ENCODE peak calls at places on chromosomes 13 and 19, in four cellular contexts. One of them, this sample, is unnamed.
A peak's percentile ranks its signal among the peaks of the same experiment; 100 is the strongest.

GRCh38 chr13:98206946-98207345 is 29.9 kb upstream of the RNF113B start:
- DNase-seq in sigmoid colon: no peak
- DNase-seq in transverse colon: no peak
- DNase-seq in esophagus muscularis mucosa: no peak
- DNase-seq in this sample: no peak

GRCh38 chr13:29435125-29435911 is 160.2 kb downstream of the SLC7A1 start:
- DNase-seq in sigmoid colon: peak; percentile 88
- DNase-seq in esophagus muscularis mucosa: no peak
- DNase-seq in transverse colon: no peak
- DNase-seq in this sample: no peak

GRCh38 chr19:4521170-4521887 is 3.0 kb upstream of the PLIN4 start:
- DNase-seq in transverse colon: no peak
- DNase-seq in esophagus muscularis mucosa: no peak
- DNase-seq in sigmoid colon: no peak
- DNase-seq in this sample: no peak

GRCh38 chr13:101626925-101627555 is 174.6 kb downstream of the ITGBL1 start:
- DNase-seq in esophagus muscularis mucosa: no peak
- DNase-seq in sigmoid colon: no peak
- DNase-seq in transverse colon: no peak
- DNase-seq in this sample: no peak

GRCh38 chr13:42279080-42279479 is 7.1 kb downstream of the AKAP11 start:
- DNase-seq in esophagus muscularis mucosa: no peak
- DNase-seq in sigmoid colon: no peak
- DNase-seq in transverse colon: no peak
- DNase-seq in this sample: no peak

GRCh38 chr19:3515891-3516422 is 9.8 kb downstream of the FZR1 start:
- DNase-seq in transverse colon: no peak
- DNase-seq in sigmoid colon: no peak
- DNase-seq in esophagus muscularis mucosa: no peak
- DNase-seq in this sample: no peak

GRCh38 chr19:12996542-12997094 is 1.3 kb downstream of the NFIX start:
- DNase-seq in esophagus muscularis mucosa: no peak
- DNase-seq in sigmoid colon: no peak
- DNase-seq in transverse colon: no peak
- DNase-seq in this sample: no peak

GRCh38 chr19:18223860-18224524 is 2.2 kb downstream of the PDE4C start:
- DNase-seq in transverse colon: peak; percentile 49
- DNase-seq in esophagus muscularis mucosa: no peak
- DNase-seq in sigmoid colon: peak; percentile 69
- DNase-seq in this sample: no peak

GRCh38 chr13:80338781-80339577 is 1.9 kb downstream of the SPRY2 start:
- DNase-seq in sigmoid colon: peak; percentile 85
- DNase-seq in transverse colon: peak; percentile 60
- DNase-seq in esophagus muscularis mucosa: peak; percentile 93
- DNase-seq in this sample: no peak

GRCh38 chr19:38319421-38320258 is at the start of gene KCNK6:
- DNase-seq in sigmoid colon: no peak
- DNase-seq in esophagus muscularis mucosa: no peak
- DNase-seq in transverse colon: peak; percentile 82
- DNase-seq in this sample: no peak

GRCh38 chr19:52277471-52277870 is 8.1 kb downstream of the ZNF766 start:
- DNase-seq in sigmoid colon: no peak
- DNase-seq in esophagus muscularis mucosa: no peak
- DNase-seq in transverse colon: no peak
- DNase-seq in this sample: no peak

GRCh38 chr19:32202244-32202643 is 143.2 kb upstream of the ZNF507 start:
- DNase-seq in sigmoid colon: no peak
- DNase-seq in transverse colon: no peak
- DNase-seq in esophagus muscularis mucosa: peak; percentile 60
- DNase-seq in this sample: no peak

GRCh38 chr19:29941828-29942403 is at the start of gene URI1:
- DNase-seq in esophagus muscularis mucosa: peak; percentile 95
- DNase-seq in sigmoid colon: peak; percentile 94
- DNase-seq in transverse colon: peak; percentile 95
- DNase-seq in this sample: no peak

GRCh38 chr13:113573065-113573464 is 11.5 kb upstream of the TFDP1 start:
- DNase-seq in esophagus muscularis mucosa: no peak
- DNase-seq in transverse colon: no peak
- DNase-seq in sigmoid colon: no peak
- DNase-seq in this sample: peak; percentile 34
- TF ChIP-seq POLR2A in esophagus muscularis mucosa: no peak
- TF ChIP-seq POLR2A in transverse colon: no peak
- TF ChIP-seq POLR2A in sigmoid colon: no peak
- TF ChIP-seq POLR2A in this sample: no peak

GRCh38 chr19:14149011-14149410 is 12.6 kb upstream of the ASF1B start:
- DNase-seq in sigmoid colon: no peak
- DNase-seq in esophagus muscularis mucosa: no peak
- DNase-seq in transverse colon: no peak
- DNase-seq in this sample: no peak

GRCh38 chr19:14142262-14143190 is 6.1 kb upstream of the ASF1B start:
- DNase-seq in transverse colon: no peak
- DNase-seq in esophagus muscularis mucosa: no peak
- DNase-seq in sigmoid colon: no peak
- DNase-seq in this sample: no peak

GRCh38 chr19:14147797-14148605 is 11.6 kb upstream of the ASF1B start:
- DNase-seq in transverse colon: peak; percentile 71
- DNase-seq in esophagus muscularis mucosa: no peak
- DNase-seq in sigmoid colon: peak; percentile 91
- DNase-seq in this sample: no peak

GRCh38 chr19:14146789-14147216 is 10.4 kb upstream of the ASF1B start:
- DNase-seq in transverse colon: no peak
- DNase-seq in sigmoid colon: no peak
- DNase-seq in esophagus muscularis mucosa: no peak
- DNase-seq in this sample: no peak

DNA sequence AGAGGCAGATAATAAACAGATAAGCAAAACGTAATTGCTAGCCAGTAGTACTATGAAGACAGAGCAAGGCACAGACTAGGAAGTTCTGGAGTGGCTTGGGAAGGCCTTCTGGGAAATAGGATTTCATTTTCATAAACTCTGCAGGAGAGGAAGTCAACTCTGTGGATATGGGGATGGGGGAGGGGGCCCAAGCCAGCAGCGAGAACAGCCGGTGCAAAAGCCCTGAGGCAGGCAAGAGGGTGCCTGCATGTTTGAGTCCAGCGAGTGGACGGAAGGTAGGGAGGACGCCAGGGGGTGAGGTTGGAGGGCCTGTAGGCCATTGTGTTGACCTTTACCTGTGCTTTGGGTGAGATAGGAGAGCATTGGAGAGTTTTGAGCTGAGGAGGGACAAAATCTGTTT is 9.0 kb upstream of the ASF1B start:
- DNase-seq in sigmoid colon: no peak
- DNase-seq in esophagus muscularis mucosa: no peak
- DNase-seq in transverse colon: no peak
- DNase-seq in this sample: no peak
- TF ChIP-seq POLR2AphosphoS5 in sigmoid colon: no peak
- TF ChIP-seq POLR2AphosphoS5 in esophagus muscularis mucosa: no peak
- TF ChIP-seq POLR2AphosphoS5 in transverse colon: no peak
- TF ChIP-seq POLR2AphosphoS5 in this sample: no peak

GRCh38 chr19:40610396-40611064 is 9.4 kb downstream of the LTBP4 start:
- DNase-seq in transverse colon: peak; percentile 73
- DNase-seq in sigmoid colon: peak; percentile 83
- DNase-seq in esophagus muscularis mucosa: no peak
- DNase-seq in this sample: no peak

GRCh38 chr19:40609561-40610395 is 8.6 kb downstream of the LTBP4 start:
- DNase-seq in sigmoid colon: peak; percentile 96
- DNase-seq in transverse colon: peak; percentile 97
- DNase-seq in esophagus muscularis mucosa: peak; percentile 98
- DNase-seq in this sample: no peak

GRCh38 chr19:40612831-40613668 is 11.9 kb downstream of the LTBP4 start:
- DNase-seq in sigmoid colon: no peak
- DNase-seq in transverse colon: peak; percentile 70
- DNase-seq in esophagus muscularis mucosa: no peak
- DNase-seq in this sample: no peak

GRCh38 chr19:40611900-40612698 is 10.9 kb downstream of the LTBP4 start:
- DNase-seq in transverse colon: no peak
- DNase-seq in esophagus muscularis mucosa: no peak
- DNase-seq in sigmoid colon: no peak
- DNase-seq in this sample: no peak

GRCh38 chr19:40611096-40611495 is 9.9 kb downstream of the LTBP4 start:
- DNase-seq in transverse colon: peak; percentile 64
- DNase-seq in esophagus muscularis mucosa: no peak
- DNase-seq in sigmoid colon: no peak
- DNase-seq in this sample: no peak
- H3K4me1 ChIP-seq in transverse colon: peaks cover 84% of the 10 kb centered on the region
- H3K4me1 ChIP-seq in esophagus muscularis mucosa: peaks cover 52% of the 10 kb centered on the region
- H3K4me1 ChIP-seq in sigmoid colon: no peaks in the 10 kb centered on the region
- H3K4me1 ChIP-seq in this sample: peaks cover 82% of the 10 kb centered on the region

GRCh38 chr19:2050991-2051770 is at the start of gene MKNK2:
- DNase-seq in transverse colon: peak; percentile 94
- DNase-seq in esophagus muscularis mucosa: peak; percentile 96
- DNase-seq in sigmoid colon: peak; percentile 96
- DNase-seq in this sample: no peak
- TF ChIP-seq POLR2A in transverse colon: peak; percentile 88
- TF ChIP-seq POLR2A in esophagus muscularis mucosa: peak; percentile 70
- TF ChIP-seq POLR2A in sigmoid colon: peak; percentile 41
- TF ChIP-seq POLR2A in this sample: peak; percentile 86

DNA sequence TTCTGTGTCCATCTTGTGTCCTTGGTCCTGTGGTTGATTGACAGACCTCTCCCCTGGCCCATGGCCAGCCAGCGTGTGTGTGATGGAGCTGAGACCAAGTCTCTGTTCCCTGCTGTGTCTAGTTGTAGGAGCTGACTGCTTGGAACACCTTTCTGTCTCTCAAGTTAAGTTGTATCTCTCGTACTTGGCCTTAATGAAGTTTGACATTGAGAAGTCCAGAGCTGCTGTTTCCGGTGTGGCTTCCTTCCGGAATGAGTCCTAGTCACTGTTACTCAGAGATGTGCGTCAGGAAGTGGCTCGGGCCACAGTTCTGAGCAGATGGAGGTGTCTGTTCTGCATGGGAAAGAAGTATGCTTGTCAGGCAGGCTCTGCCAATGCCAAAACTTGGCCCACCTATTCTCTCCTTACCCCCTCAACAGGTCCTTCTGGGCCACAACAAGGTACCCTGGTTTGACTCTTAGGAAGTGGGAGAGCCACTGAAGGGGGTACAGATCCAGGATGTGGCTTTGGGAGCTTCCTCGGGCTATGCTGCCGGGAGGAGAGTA is 54.3 kb downstream of the GATAD2A start:
- DNase-seq in sigmoid colon: no peak
- DNase-seq in esophagus muscularis mucosa: no peak
- DNase-seq in transverse colon: peak; percentile 54
- DNase-seq in this sample: no peak
- TF ChIP-seq POLR2AphosphoS5 in sigmoid colon: no peak
- TF ChIP-seq POLR2AphosphoS5 in esophagus muscularis mucosa: no peak
- TF ChIP-seq POLR2AphosphoS5 in transverse colon: no peak
- TF ChIP-seq POLR2AphosphoS5 in this sample: no peak

GRCh38 chr13:99867535-99868271 is 103.9 kb downstream of the ZIC5 start:
- DNase-seq in sigmoid colon: no peak
- DNase-seq in esophagus muscularis mucosa: peak; percentile 45
- DNase-seq in transverse colon: no peak
- DNase-seq in this sample: no peak
- H3K4me1 ChIP-seq in sigmoid colon: no peaks in the 10 kb centered on the region
- H3K4me1 ChIP-seq in esophagus muscularis mucosa: no peaks in the 10 kb centered on the region
- H3K4me1 ChIP-seq in transverse colon: peaks cover 12% of the 10 kb centered on the region
- H3K4me1 ChIP-seq in this sample: no peaks in the 10 kb centered on the region

DNA sequence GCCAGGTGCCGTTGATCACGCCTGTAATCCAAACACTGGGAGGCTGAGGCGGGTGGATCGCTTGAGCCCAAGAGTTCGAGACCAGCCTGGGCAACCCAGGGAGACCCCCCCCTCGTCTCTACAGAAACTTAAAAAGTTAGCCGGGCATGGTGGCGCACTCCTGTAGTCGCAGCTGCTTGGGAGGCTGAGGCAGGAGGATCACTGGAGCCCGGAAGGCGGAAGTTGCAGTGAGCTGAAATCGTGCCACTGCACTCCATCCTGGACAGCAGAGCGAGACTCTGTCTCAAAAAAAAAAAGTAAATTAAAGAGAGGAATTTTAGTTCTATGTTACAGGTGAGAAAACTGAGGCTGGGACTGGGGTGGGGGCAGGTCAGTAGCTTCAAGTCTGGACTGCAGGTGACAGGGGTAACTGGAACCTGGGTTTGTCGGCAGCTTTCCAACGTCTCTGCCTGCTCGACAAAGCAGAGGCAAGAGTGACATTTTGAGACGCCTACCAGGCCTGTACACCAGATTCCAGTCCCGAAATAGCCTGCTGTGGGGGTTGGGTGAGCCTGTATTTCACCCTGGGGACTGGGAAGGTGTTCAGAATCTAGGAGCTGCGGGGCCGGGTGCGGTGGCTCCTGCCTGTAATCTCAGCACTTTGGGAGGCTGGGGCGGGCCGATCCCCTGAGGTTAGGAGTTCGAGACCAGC is 1.2 kb downstream of the SELENOW start:
- DNase-seq in sigmoid colon: peak; percentile 90
- DNase-seq in transverse colon: peak; percentile 63
- DNase-seq in esophagus muscularis mucosa: no peak
- DNase-seq in this sample: no peak
- TF ChIP-seq POLR2A in sigmoid colon: peak; percentile 23
- TF ChIP-seq POLR2A in transverse colon: no peak
- TF ChIP-seq POLR2A in esophagus muscularis mucosa: no peak
- TF ChIP-seq POLR2A in this sample: no peak

GRCh38 chr13:32947886-32948285 is 68.3 kb upstream of the KL start:
- DNase-seq in transverse colon: no peak
- DNase-seq in sigmoid colon: no peak
- DNase-seq in esophagus muscularis mucosa: no peak
- DNase-seq in this sample: no peak
- TF ChIP-seq POLR2AphosphoS5 in transverse colon: no peak
- TF ChIP-seq POLR2AphosphoS5 in sigmoid colon: no peak
- TF ChIP-seq POLR2AphosphoS5 in esophagus muscularis mucosa: no peak
- TF ChIP-seq POLR2AphosphoS5 in this sample: no peak

This sample was measured in vagina.